ENCODE peak calls at places on chromosomes 5 and 9, in seven cellular contexts. T is left ventricle myocardium inferior, R is lower lobe of right lung, A is left lung, F is brain microvascular endothelial cell, C is PC-3, M is Peyer's patch. U is an unnamed sample.

GRCh38 chr9:88737031-88737430 is 202.1 kb downstream of the NXNL2 start:
- DNase-seq in A (no peak), T (no peak), R (no peak), C (no peak), F (no peak), M (no peak), U (no peak)

GRCh38 chr5:175508896-175509295 is 30.5 kb downstream of the SFXN1 start:
- DNase-seq in C (no peak), F (no peak), T (no peak), A (no peak), M (no peak), R (no peak), U (no peak)

GRCh38 chr5:14528926-14529325 is 52.7 kb upstream of the OTULINL start:
- DNase-seq in M (no peak), F (no peak), C (no peak), R (no peak), T (no peak), A (no peak), U (no peak)

GRCh38 chr5:84599964-84600363 is 215.3 kb upstream of the EDIL3 start:
- DNase-seq in A (peak), C (no peak), F (no peak), R (no peak), T (no peak), M (no peak), U (no peak)

GRCh38 chr5:52051759-52052158 is 668.5 kb downstream of the ISL1 start:
- DNase-seq in R (no peak), C (no peak), T (no peak), F (no peak), A (no peak), M (no peak), U (no peak)

GRCh38 chr5:77356740-77357139 is 135.4 kb downstream of the WDR41 start:
- DNase-seq in M (no peak), R (no peak), F (peak), C (peak), A (no peak), T (no peak), U (no peak)

GRCh38 chr9:94642526-94642925 is 3.2 kb upstream of the FBP1 start:
- DNase-seq in R (no peak), C (no peak), F (no peak), A (no peak), T (no peak), M (no peak), U (no peak)

GRCh38 chr5:122295138-122295537 is 16.9 kb upstream of the SNCAIP start:
- DNase-seq in F (no peak), R (no peak), C (peak), M (no peak), A (no peak), T (no peak), U (no peak)

GRCh38 chr9:92637886-92638620 is 31.9 kb downstream of the IPPK start:
- DNase-seq in T (no peak), M (no peak), F (no peak), R (peak), C (no peak), A (peak), U (no peak)

GRCh38 chr9:36150529-36151305 is 14.2 kb downstream of the GLIPR2 start:
- DNase-seq in A (no peak), R (no peak), M (no peak), T (no peak), C (no peak), F (no peak), U (no peak)

GRCh38 chr5:175678074-175678473 is 20.2 kb downstream of the HRH2 start:
- DNase-seq in A (no peak), M (no peak), F (no peak), C (no peak), R (peak), T (no peak), U (no peak)

GRCh38 chr9:123615381-123615780 is 259.4 kb downstream of the CRB2 start:
- DNase-seq in M (peak), F (no peak), R (no peak), C (no peak), T (no peak), A (no peak), U (no peak)

GRCh38 chr5:56881571-56881970 is 27.8 kb upstream of the SETD9 start:
- DNase-seq in M (no peak), F (no peak), A (no peak), C (no peak), R (no peak), T (no peak), U (no peak)

GRCh38 chr9:73412874-73413273 is 261.2 kb downstream of the ANXA1 start:
- DNase-seq in F (no peak), A (no peak), R (no peak), M (no peak), C (no peak), T (no peak), U (no peak)

GRCh38 chr5:55037046-55037771 is 13.2 kb downstream of the GZMK start:
- DNase-seq in C (no peak), F (no peak), M (peak), A (no peak), T (no peak), R (no peak), U (no peak)

GRCh38 chr9:115411993-115412452 is 294.1 kb upstream of the TNC start:
- DNase-seq in R (no peak), T (no peak), A (no peak), M (no peak), C (no peak), F (no peak), U (no peak)

GRCh38 chr9:75892168-75892901 is 1.9 kb downstream of the PCSK5 start:
- DNase-seq in M (no peak), A (peak), C (no peak), R (peak), T (peak), F (no peak), U (no peak)

GRCh38 chr5:93607367-93608258 is 24.6 kb downstream of the NR2F1 start:
- DNase-seq in F (peak), T (no peak), A (no peak), M (no peak), C (peak), R (no peak), U (no peak)
- H3K4me3 ChIP-seq in F (peak), T (peak), A (no peak), M (no peak), C (peak), R (no peak), U (no peak)

DNA sequence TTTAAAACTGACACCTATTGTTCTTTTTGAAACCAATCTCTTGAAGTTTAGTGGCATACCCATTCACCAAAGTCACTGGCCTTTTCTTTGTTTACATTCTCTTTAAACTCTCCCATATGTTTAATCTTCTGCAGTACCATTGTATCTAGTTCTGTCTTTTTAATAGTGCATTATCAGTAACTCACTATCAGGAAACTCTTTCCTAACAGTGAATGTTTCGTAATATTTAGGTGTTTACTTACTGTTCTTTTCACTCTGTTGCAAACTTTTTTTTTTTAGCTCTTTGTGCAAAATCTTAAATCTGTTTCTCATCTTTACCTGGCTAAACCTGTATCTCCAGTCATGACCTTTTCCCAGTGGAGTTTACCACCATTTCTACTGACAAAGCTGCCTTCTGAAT is 17.2 kb downstream of the SMAD5 start:
- DNase-seq in C (peak), T (no peak), A (no peak), M (no peak), F (no peak), R (no peak), U (no peak)
- H3K27ac ChIP-seq in C (no peak), T (no peak), A (no peak), M (no peak), F (no peak), R (no peak), U (peak)

GRCh38 chr5:141496038-141496437 is 7.2 kb downstream of the PCDHGC5 start:
- DNase-seq in A (no peak), R (no peak), C (no peak), T (no peak), M (no peak), F (peak), U (no peak)

GRCh38 chr5:141495456-141495811 is 6.6 kb downstream of the PCDHGC5 start:
- DNase-seq in T (no peak), A (no peak), R (no peak), F (no peak), C (no peak), M (no peak), U (no peak)

GRCh38 chr5:141493500-141494422 is 4.9 kb downstream of the PCDHGC5 start:
- DNase-seq in R (no peak), A (no peak), T (no peak), F (peak), M (no peak), C (no peak), U (no peak)

GRCh38 chr5:141492168-141492885 is 3.4 kb downstream of the PCDHGC5 start:
- DNase-seq in F (no peak), C (no peak), A (no peak), M (no peak), R (no peak), T (no peak), U (no peak)

DNA sequence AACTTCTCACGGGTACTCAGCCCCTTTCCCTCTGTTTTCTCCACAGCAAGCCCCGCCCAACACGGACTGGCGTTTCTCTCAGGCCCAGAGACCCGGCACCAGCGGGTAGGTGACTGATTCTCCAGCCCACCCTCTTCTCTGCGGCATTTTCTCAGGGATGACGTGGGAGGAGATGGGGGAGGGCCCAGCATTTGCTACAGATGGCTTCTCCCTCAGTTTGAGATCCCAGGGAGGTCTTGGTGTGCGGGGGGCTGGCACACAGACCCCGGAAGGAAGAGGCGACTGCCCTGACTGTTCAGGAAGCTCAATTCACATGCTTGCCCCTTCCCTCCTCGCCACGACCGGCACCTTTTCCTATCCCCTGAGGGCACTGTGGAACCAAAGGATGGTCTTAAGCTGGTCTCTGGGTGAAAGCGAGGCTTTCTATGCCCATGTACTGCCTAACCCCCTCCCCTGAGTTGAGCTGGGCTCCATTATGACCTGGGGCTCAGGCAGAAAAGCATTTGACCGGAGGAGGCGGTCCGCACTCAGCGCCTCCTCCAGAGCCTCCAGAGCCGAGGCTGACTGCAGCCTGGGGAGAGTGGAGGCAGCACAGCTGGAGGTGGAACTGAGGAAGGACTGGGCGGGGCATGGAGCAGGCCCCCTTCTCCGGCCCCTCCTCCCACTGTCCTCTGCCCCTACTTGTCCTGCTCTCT is 6.0 kb downstream of the PCDHGC5 start:
- DNase-seq in T (no peak), F (no peak), A (no peak), M (no peak), R (no peak), C (no peak), U (no peak)
- H3K4me3 ChIP-seq in T (no peak), F (peak), A (no peak), M (no peak), R (no peak), C (no peak), U (no peak)

GRCh38 chr9:131499254-131499653 is 3.5 kb upstream of the POMT1 start:
- DNase-seq in T (no peak), R (no peak), C (no peak), M (no peak), F (no peak), A (no peak), U (no peak)
- H3K27ac ChIP-seq in T (no peak), R (no peak), C (no peak), M (no peak), F (no peak), A (no peak), U (no peak)

DNA sequence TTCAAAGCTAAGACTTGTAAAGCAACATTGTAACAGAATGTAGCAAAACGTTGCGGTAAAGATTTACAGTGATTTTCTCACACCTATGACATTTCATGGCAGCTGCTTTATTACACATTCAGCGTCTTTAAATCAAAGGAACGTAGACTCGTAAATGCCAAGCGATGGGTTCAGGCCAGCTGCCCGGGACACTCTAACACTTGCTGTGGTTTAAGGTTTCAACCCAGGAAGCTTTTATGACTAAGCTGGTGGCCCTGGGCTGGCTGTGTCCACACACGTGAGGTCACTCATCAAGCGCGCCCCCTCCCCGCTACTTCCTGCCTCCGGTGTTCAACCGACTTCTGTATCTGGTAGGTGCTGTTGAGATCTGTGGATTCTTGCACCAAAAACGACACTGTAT is 2.5 kb downstream of the SLC6A18 start:
- DNase-seq in M (no peak), F (no peak), T (no peak), C (peak), A (no peak), R (no peak), U (no peak)
- H3K4me3 ChIP-seq in M (no peak), F (no peak), T (no peak), C (peak), A (no peak), R (no peak), U (no peak)

DNA sequence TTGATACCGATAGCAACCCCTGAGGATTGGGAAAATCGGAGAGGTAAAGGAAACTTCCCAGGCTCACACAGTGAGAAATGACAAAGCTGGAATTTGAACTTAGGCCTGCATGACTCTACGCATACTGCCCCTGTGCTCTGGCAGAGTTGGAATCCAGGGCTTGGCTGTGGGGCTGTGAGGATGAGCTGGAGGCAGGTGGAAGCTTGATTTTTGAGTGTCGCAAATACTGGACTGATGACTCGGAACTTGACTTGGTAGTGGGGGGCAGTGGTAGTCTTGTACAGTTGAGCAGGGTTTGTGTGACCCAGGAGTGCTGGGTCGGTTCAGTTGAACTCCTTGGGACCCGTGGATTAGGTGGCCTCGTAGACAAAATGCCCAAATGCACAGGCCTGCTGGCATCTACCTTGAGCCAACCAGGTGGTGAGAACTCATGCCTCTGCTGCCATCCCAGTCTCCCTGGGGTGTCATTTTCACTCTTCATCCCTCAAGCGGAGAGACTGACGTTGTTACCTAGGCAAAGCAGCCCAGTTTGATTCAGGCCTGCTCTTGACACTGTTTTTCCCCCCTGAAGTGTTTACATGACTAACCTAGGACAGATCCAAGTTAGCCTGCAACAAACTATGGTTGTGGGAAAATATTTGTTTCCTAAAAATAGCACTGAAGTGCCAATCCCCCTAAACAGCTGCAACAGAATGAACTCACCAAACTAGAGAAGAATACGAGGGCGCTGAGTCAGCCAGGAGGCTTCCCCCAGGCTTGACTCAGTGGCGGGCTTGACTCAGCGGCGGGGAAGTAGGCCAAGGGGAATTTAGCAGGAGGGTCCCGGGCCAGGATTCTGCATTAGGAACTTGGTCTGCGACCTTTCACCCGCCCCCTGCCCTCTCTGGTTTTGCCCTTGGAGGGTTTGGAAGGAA is 45.7 kb upstream of the ORM1 start:
- DNase-seq in C (peak), R (peak), A (no peak), M (no peak), T (peak), F (peak), U (peak)
- H3K27ac ChIP-seq in C (peak), R (no peak), A (no peak), M (no peak), T (no peak), F (peak), U (no peak)

DNA sequence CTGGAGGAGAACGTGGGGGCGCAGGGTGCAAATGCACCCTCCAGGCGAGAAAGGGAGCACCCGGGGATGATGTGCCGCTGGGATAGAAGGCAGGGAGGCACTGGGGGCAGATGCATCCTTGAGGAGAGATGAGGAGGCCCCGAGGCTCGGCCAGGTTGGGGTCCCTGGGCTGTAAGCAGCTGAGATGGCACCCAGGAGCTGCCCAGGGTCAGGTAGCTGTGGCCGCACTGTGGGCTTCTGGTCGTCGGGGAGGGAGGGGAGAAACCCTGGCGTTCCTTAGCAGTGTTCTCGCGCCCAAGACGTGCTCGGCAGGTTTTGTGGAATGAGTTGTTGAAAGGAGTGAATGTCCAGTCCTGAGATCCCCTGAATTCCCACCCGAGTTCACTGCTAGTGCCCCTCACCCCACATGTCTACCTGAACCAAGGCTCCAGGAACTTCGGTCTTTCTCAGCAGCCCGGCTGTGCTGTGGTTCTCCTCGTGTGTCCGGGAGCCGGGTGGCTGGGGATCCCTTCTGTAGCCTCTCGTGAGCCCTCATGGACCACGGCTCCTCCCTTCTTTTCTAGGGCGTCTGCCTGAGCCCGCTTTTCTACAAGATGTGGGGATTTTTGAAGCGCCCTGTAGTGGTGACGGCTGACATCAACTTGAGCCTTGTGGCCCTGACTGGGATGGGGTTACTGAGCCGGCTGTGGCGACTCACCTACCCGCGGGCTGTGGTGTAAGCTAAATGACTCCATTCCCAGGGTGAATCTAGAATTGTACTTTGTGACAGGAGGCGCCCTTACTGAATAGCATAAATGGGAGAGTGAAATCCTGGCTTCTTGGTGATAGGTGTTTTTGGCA is 1.1 kb downstream of the POMT1 start:
- DNase-seq in F (no peak), C (peak), T (no peak), M (no peak), R (no peak), A (no peak), U (no peak)
- H3K4me3 ChIP-seq in F (peak), C (peak), T (peak), M (peak), R (peak), A (peak), U (peak)

GRCh38 chr5:171107650-171108049 is 201.4 kb upstream of the TLX3 start:
- DNase-seq in R (no peak), M (no peak), A (no peak), F (no peak), C (no peak), T (no peak), U (no peak)

GRCh38 chr5:171102877-171103610 is 206.0 kb upstream of the TLX3 start:
- DNase-seq in T (no peak), C (no peak), R (no peak), F (no peak), A (peak), M (no peak), U (no peak)
- H3K27ac ChIP-seq in T (no peak), C (no peak), R (no peak), F (no peak), A (no peak), M (no peak), U (no peak)

GRCh38 chr5:38259062-38259857 is 901 bp downstream of the EGFLAM start:
- DNase-seq in M (no peak), A (no peak), C (no peak), R (no peak), F (no peak), T (no peak), U (no peak)
- H3K4me3 ChIP-seq in M (peak), A (peak), C (peak), R (peak), F (peak), T (peak), U (peak)